ENCODE peak calls at places on chromosomes 7 and 10, in ten cellular contexts. O is central memory CD4-positive, alpha-beta T cell; R is right cardiac atrium; J is H4; Q is Kasumi-1; G is SK-N-DZ; E is dorsolateral prefrontal cortex; L is sciatic nerve; K is caudate nucleus; P is mucosa of gallbladder. X is an unnamed sample.

GRCh38 chr10:86648706-86649426 is 5.5 kb upstream of the OPN4 start:
- DNase-seq in E (peak), P (no peak), J (peak), O (no peak), G (no peak), R (peak), Q (no peak), K (no peak), L (peak), X (no peak)

GRCh38 chr10:33460461-33461294 is 126.2 kb upstream of the NRP1 start:
- DNase-seq in O (no peak), K (no peak), Q (no peak), G (no peak), L (no peak), R (peak), J (no peak), P (peak), E (no peak), X (no peak)

GRCh38 chr7:155865830-155866545 is 53.7 kb upstream of the SHH start:
- DNase-seq in E (no peak), R (no peak), O (no peak), Q (no peak), K (no peak), G (no peak), P (peak), L (peak), J (no peak), X (no peak)

GRCh38 chr10:89783406-89783805 is 82.0 kb downstream of the KIF20B start:
- DNase-seq in L (no peak), Q (no peak), K (no peak), E (no peak), J (no peak), P (no peak), G (no peak), R (no peak), O (no peak), X (no peak)

GRCh38 chr10:15155978-15156377 is 12.5 kb downstream of the NMT2 start:
- DNase-seq in O (no peak), L (no peak), Q (no peak), K (no peak), P (no peak), G (no peak), R (no peak), J (no peak), E (no peak), X (no peak)

GRCh38 chr7:16933296-16934248 is 51.8 kb upstream of the AGR3 start:
- DNase-seq in G (no peak), L (no peak), K (no peak), E (no peak), O (no peak), Q (peak), R (no peak), J (no peak), P (no peak), X (peak)

GRCh38 chr10:99850041-99850766 is 67.8 kb downstream of the ABCC2 start:
- DNase-seq in L (no peak), P (no peak), R (no peak), G (no peak), K (no peak), Q (no peak), E (no peak), O (no peak), J (no peak), X (no peak)

GRCh38 chr10:14093735-14094484 is 236.8 kb downstream of the FRMD4A start:
- DNase-seq in Q (no peak), G (peak), O (no peak), E (no peak), K (no peak), J (peak), L (no peak), R (no peak), P (no peak), X (no peak)

GRCh38 chr10:45181483-45181882 is 133.9 kb downstream of the OR13A1 start:
- DNase-seq in J (no peak), Q (no peak), K (no peak), L (no peak), O (no peak), R (peak), G (no peak), E (no peak), P (no peak), X (no peak)

GRCh38 chr10:6542999-6543430 is 37.1 kb downstream of the PRKCQ start:
- DNase-seq in L (no peak), K (no peak), G (no peak), E (no peak), Q (peak), J (no peak), O (peak), R (no peak), P (no peak), X (peak)

GRCh38 chr10:114367676-114368391 is 36.5 kb downstream of the AFAP1L2 start:
- DNase-seq in L (no peak), P (no peak), K (no peak), Q (no peak), J (no peak), R (no peak), O (no peak), G (peak), E (no peak), X (no peak)

GRCh38 chr10:24561453-24561852 is 162.2 kb downstream of the ARHGAP21 start:
- DNase-seq in J (peak), K (no peak), R (no peak), Q (no peak), O (no peak), L (no peak), E (no peak), G (no peak), P (no peak), X (no peak)

GRCh38 chr7:95342642-95343252 is 18.4 kb upstream of the PON1 start:
- DNase-seq in O (no peak), R (no peak), P (no peak), K (no peak), L (no peak), J (no peak), E (no peak), Q (no peak), G (no peak), X (no peak)

GRCh38 chr7:471866-472639 is 47.6 kb downstream of the PDGFA start:
- DNase-seq in K (no peak), L (peak), E (no peak), P (peak), O (peak), R (peak), Q (no peak), J (peak), G (no peak), X (no peak)

GRCh38 chr7:151439855-151440798 is at the start of gene CRYGN:
- DNase-seq in P (no peak), G (no peak), J (no peak), O (no peak), L (peak), Q (no peak), K (no peak), E (no peak), R (no peak), X (no peak)

GRCh38 chr7:25862254-25862992 is 289.6 kb upstream of the NFE2L3 start:
- DNase-seq in L (peak), O (peak), G (peak), R (peak), Q (peak), E (no peak), P (peak), K (no peak), J (peak), X (peak)

GRCh38 chr7:25580156-25580555 is 351.9 kb upstream of the NPVF start:
- DNase-seq in L (no peak), J (no peak), Q (no peak), R (no peak), O (no peak), E (no peak), P (no peak), G (no peak), K (no peak), X (no peak)

GRCh38 chr7:12714436-12714737 is 27.0 kb downstream of the ARL4A start:
- DNase-seq in R (no peak), Q (no peak), O (no peak), L (no peak), G (no peak), J (no peak), E (no peak), P (no peak), K (no peak), X (no peak)

GRCh38 chr7:128833148-128833938 is 3.1 kb downstream of the FLNC start:
- DNase-seq in P (no peak), E (peak), L (no peak), J (no peak), G (peak), K (peak), Q (peak), R (peak), O (no peak), X (peak)

GRCh38 chr10:92690211-92691041 is 671 bp downstream of the HHEX start:
- DNase-seq in J (no peak), P (peak), K (no peak), Q (peak), O (peak), E (no peak), L (peak), G (no peak), R (peak), X (peak)

GRCh38 chr7:64888901-64889685 is 14.0 kb upstream of the ZNF273 start:
- DNase-seq in R (peak), J (no peak), K (no peak), Q (peak), E (no peak), O (peak), P (peak), G (no peak), L (no peak), X (no peak)

GRCh38 chr7:125490167-125490566 is 560.5 kb upstream of the POT1 start:
- DNase-seq in L (no peak), R (no peak), K (no peak), J (no peak), E (no peak), Q (no peak), P (no peak), O (no peak), G (no peak), X (no peak)

GRCh38 chr10:62996925-62997324 is 136.2 kb upstream of the NRBF2 start:
- DNase-seq in G (no peak), P (no peak), J (no peak), L (no peak), E (no peak), Q (no peak), R (no peak), O (no peak), K (no peak), X (no peak)